ENCODE peak calls at places on chromosomes 5 and 9, in seven cellular contexts. O, R, H, L, U, P and E are unnamed samples.

GRCh38 chr5:31413030-31413812 is 118.7 kb downstream of the DROSHA start:
- DNase-seq in O (peak; percentile 1), R (no peak), H (no peak), L (no peak), U (no peak), P (no peak), E (no peak)

GRCh38 chr9:118609355-118610044 is 759.7 kb downstream of the BRINP1 start:
- DNase-seq in O (peak; percentile 56), R (no peak), H (no peak), L (no peak), U (no peak), P (no peak), E (no peak)

GRCh38 chr9:82423700-82424099 is 435.1 kb downstream of the SPATA31D1 start:
- DNase-seq in O (no peak), R (no peak), H (no peak), L (no peak), U (no peak), P (no peak), E (no peak)

GRCh38 chr9:95089916-95090791 is 227.4 kb downstream of the FANCC start:
- DNase-seq in O (peak; percentile 91), R (no peak), H (no peak), L (no peak), U (no peak), P (no peak), E (no peak)

GRCh38 chr5:23208959-23209431 is 298.4 kb upstream of the PRDM9 start:
- DNase-seq in O (peak; percentile 21), R (no peak), H (peak; percentile 92), L (no peak), U (no peak), P (peak; percentile 76), E (no peak)

GRCh38 chr9:18566125-18566524 is 92.2 kb downstream of the ADAMTSL1 start:
- DNase-seq in O (peak; percentile 10), R (no peak), H (no peak), L (no peak), U (no peak), P (no peak), E (no peak)

GRCh38 chr9:5492965-5493364 is 17.4 kb upstream of the PDCD1LG2 start:
- DNase-seq in O (no peak), R (no peak), H (no peak), L (no peak), U (no peak), P (no peak), E (no peak)

GRCh38 chr5:78781611-78782356 is 133.2 kb upstream of the LHFPL2 start:
- DNase-seq in O (no peak), R (no peak), H (no peak), L (no peak), U (no peak), P (no peak), E (no peak)

GRCh38 chr9:2260401-2261306 is 245.5 kb downstream of the SMARCA2 start:
- DNase-seq in O (peak; percentile 32), R (no peak), H (peak; percentile 24), L (no peak), U (no peak), P (no peak), E (no peak)

GRCh38 chr9:84866402-84866801 is 196.9 kb downstream of the NTRK2 start:
- DNase-seq in O (no peak), R (no peak), H (no peak), L (no peak), U (no peak), P (no peak), E (no peak)

GRCh38 chr9:82109626-82110025 is 121.1 kb downstream of the SPATA31D1 start:
- DNase-seq in O (no peak), R (no peak), H (no peak), L (no peak), U (no peak), P (no peak), E (no peak)

GRCh38 chr9:105284463-105284862 is 40.0 kb downstream of the SLC44A1 start:
- DNase-seq in O (no peak), R (no peak), H (no peak), L (no peak), U (no peak), P (no peak), E (no peak)

GRCh38 chr5:15252331-15252730 is 247.6 kb upstream of the FBXL7 start:
- DNase-seq in O (no peak), R (no peak), H (no peak), L (no peak), U (no peak), P (no peak), E (no peak)

GRCh38 chr9:2740616-2741015 is 23.3 kb downstream of the KCNV2 start:
- DNase-seq in O (peak; percentile 53), R (no peak), H (no peak), L (no peak), U (no peak), P (no peak), E (no peak)

GRCh38 chr5:16666861-16667481 is 50.2 kb upstream of the RETREG1 start:
- DNase-seq in O (peak; percentile 8), R (no peak), H (peak; percentile 12), L (no peak), U (no peak), P (peak; percentile 41), E (no peak)

GRCh38 chr5:149254506-149254905 is 17.2 kb upstream of the AFAP1L1 start:
- DNase-seq in O (no peak), R (no peak), H (no peak), L (no peak), U (no peak), P (no peak), E (no peak)

GRCh38 chr5:132013006-132013689 is 1.7 kb upstream of the ACSL6 start:
- DNase-seq in O (no peak), R (no peak), H (no peak), L (no peak), U (no peak), P (no peak), E (no peak)

GRCh38 chr5:113039229-113039628 is 62.6 kb downstream of the DCP2 start:
- DNase-seq in O (no peak), R (no peak), H (no peak), L (no peak), U (no peak), P (no peak), E (no peak)

GRCh38 chr5:39178171-39178570 is 41.2 kb downstream of the FYB1 start:
- DNase-seq in O (peak; percentile 50), R (no peak), H (no peak), L (no peak), U (no peak), P (no peak), E (no peak)

GRCh38 chr9:21656776-21657637 is 145.4 kb upstream of the MTAP start:
- DNase-seq in O (peak; percentile 24), R (no peak), H (no peak), L (no peak), U (no peak), P (no peak), E (no peak)

GRCh38 chr5:148003226-148003625 is 60.6 kb upstream of the SPINK5 start:
- DNase-seq in O (no peak), R (no peak), H (no peak), L (no peak), U (no peak), P (no peak), E (no peak)

GRCh38 chr5:108884736-108885135 is 137.0 kb downstream of the FER start:
- DNase-seq in O (peak; percentile 57), R (no peak), H (no peak), L (no peak), U (no peak), P (no peak), E (no peak)

GRCh38 chr9:120730661-120731514 is 16.6 kb upstream of the MEGF9 start:
- DNase-seq in O (peak; percentile 93), R (no peak), H (no peak), L (no peak), U (no peak), P (no peak), E (no peak)

GRCh38 chr5:81068635-81069034 is 108.5 kb downstream of the RASGRF2 start:
- DNase-seq in O (no peak), R (no peak), H (no peak), L (no peak), U (no peak), P (no peak), E (no peak)

GRCh38 chr5:160312139-160312959 is at the start of gene CCNJL:
- DNase-seq in O (peak; percentile 59), R (no peak), H (peak; percentile 54), L (no peak), U (no peak), P (peak; percentile 64), E (peak; percentile 67)

GRCh38 chr5:6446626-6447309 is 1.9 kb upstream of the UBE2QL1 start:
- DNase-seq in O (no peak), R (no peak), H (no peak), L (no peak), U (no peak), P (peak; percentile 48), E (no peak)